ENCODE peak calls at places on chromosome 13, in eight cellular contexts. K is CD14-positive monocyte, A is cardiac fibroblast, V is body of pancreas, Q is neural crest cell, S is H9, W is breast epithelium, D is tibial artery. Y is an unnamed sample.
A peak's percentile ranks its signal among the peaks of the same experiment; 100 is the strongest.

GRCh38 chr13:39600766-39601165 is 2.2 kb downstream of the LHFPL6 start:
- DNase-seq in Q (peak; percentile 23), A (peak; percentile 68), S (peak; percentile 66), V (no peak), W (no peak), D (peak; percentile 54), K (no peak), Y (no peak)

GRCh38 chr13:24217601-24218281 is 57.2 kb downstream of the SPATA13 start:
- DNase-seq in W (no peak), V (peak; percentile 64), S (peak; percentile 53), K (no peak), Q (no peak), A (no peak), D (no peak), Y (no peak)

GRCh38 chr13:93227280-93227905 is 786 bp downstream of the GPC6 start:
- DNase-seq in V (no peak), Q (no peak), K (no peak), S (peak; percentile 57), A (peak; percentile 54), D (no peak), W (no peak), Y (no peak)

GRCh38 chr13:39405596-39405995 is 197.4 kb downstream of the LHFPL6 start:
- DNase-seq in S (no peak), V (no peak), A (no peak), D (no peak), Q (no peak), K (no peak), W (no peak), Y (no peak)

GRCh38 chr13:44498502-44498901 is 77.6 kb downstream of the TSC22D1 start:
- DNase-seq in Q (no peak), W (no peak), V (no peak), D (no peak), S (no peak), K (no peak), A (no peak), Y (no peak)

GRCh38 chr13:113665582-113666323 is 1.3 kb upstream of the GRK1 start:
- DNase-seq in A (no peak), S (no peak), K (peak; percentile 31), Q (peak; percentile 36), D (peak; percentile 9), V (peak; percentile 9), W (peak; percentile 24), Y (peak; percentile 14)

GRCh38 chr13:50123862-50124535 is 108.8 kb downstream of the KCNRG start:
- DNase-seq in W (peak; percentile 67), Q (no peak), S (peak; percentile 88), D (peak; percentile 90), V (peak; percentile 98), K (peak; percentile 96), A (peak; percentile 95), Y (peak; percentile 82)

GRCh38 chr13:21670006-21670882 is 629 bp upstream of the FGF9 start:
- DNase-seq in S (peak; percentile 72), Q (peak; percentile 67), A (peak; percentile 58), W (no peak), D (peak; percentile 52), K (no peak), V (peak; percentile 46), Y (peak; percentile 48)

GRCh38 chr13:30142502-30143211 is 164.7 kb downstream of the KATNAL1 start:
- DNase-seq in K (no peak), W (peak; percentile 65), V (peak; percentile 55), A (peak; percentile 98), Q (no peak), D (no peak), S (peak; percentile 45), Y (no peak)

GRCh38 chr13:84668637-84669036 is 786.4 kb upstream of the SLITRK1 start:
- DNase-seq in A (no peak), D (no peak), Q (no peak), V (no peak), S (no peak), K (no peak), W (no peak), Y (no peak)

GRCh38 chr13:25890671-25891212 is 161.1 kb downstream of the SHISA2 start:
- DNase-seq in D (no peak), K (no peak), A (peak; percentile 17), Q (no peak), W (no peak), S (no peak), V (no peak), Y (no peak)

GRCh38 chr13:67549331-67549730 is 319.2 kb upstream of the PCDH9 start:
- DNase-seq in Q (no peak), K (no peak), W (no peak), A (peak; percentile 64), D (no peak), V (no peak), S (no peak), Y (no peak)

GRCh38 chr13:40940841-40941240 is 78.3 kb downstream of the ELF1 start:
- DNase-seq in V (no peak), W (no peak), Q (no peak), S (no peak), A (peak; percentile 60), K (no peak), D (no peak), Y (no peak)

GRCh38 chr13:107387525-107387924 is 819.6 kb upstream of the ARGLU1 start:
- DNase-seq in W (no peak), D (no peak), A (no peak), V (no peak), Q (no peak), K (no peak), S (no peak), Y (no peak)
- TF ChIP-seq CTCF in W (no peak), D (no peak), A (no peak), V (no peak), Q (no peak), K (no peak), S (no peak), Y (no peak)

DNA sequence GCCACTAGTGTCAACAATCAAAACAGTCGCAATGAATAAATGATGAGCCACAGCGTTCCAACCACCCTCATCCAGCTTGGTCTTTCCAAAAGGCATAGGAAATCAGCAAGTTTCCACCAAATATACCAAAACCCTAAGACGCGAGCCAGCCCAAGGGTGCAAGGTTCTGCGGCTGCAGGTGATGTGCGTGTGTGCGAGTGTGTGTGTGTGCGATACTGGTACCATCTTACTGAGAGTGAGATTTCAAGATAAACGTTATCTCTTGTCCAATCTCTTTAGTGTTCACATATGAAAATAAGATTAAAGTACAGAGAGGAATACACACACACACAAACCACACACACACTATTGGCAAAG is 895 bp upstream of the TRPC4 start:
- DNase-seq in K (no peak), S (no peak), W (no peak), V (no peak), A (no peak), Q (no peak), D (no peak), Y (no peak)
- TF ChIP-seq CTCF in K (no peak), S (peak; percentile 5), W (no peak), V (no peak), A (no peak), Q (no peak), D (no peak), Y (no peak)

GRCh38 chr13:27965343-27965739 is 3.8 kb downstream of the CDX2 start:
- DNase-seq in Q (no peak), S (no peak), K (no peak), A (no peak), V (no peak), W (no peak), D (no peak), Y (no peak)

GRCh38 chr13:27967203-27967735 is 1.8 kb downstream of the CDX2 start:
- DNase-seq in S (no peak), K (no peak), W (no peak), Q (no peak), D (no peak), A (no peak), V (no peak), Y (no peak)

GRCh38 chr13:27967736-27968315 is 1.3 kb downstream of the CDX2 start:
- DNase-seq in K (no peak), Q (no peak), S (peak; percentile 41), V (no peak), A (no peak), W (no peak), D (no peak), Y (no peak)

GRCh38 chr13:27965740-27966640 is 3.1 kb downstream of the CDX2 start:
- DNase-seq in S (peak; percentile 91), V (peak; percentile 37), D (no peak), K (no peak), A (no peak), W (no peak), Q (no peak), Y (no peak)

DNA sequence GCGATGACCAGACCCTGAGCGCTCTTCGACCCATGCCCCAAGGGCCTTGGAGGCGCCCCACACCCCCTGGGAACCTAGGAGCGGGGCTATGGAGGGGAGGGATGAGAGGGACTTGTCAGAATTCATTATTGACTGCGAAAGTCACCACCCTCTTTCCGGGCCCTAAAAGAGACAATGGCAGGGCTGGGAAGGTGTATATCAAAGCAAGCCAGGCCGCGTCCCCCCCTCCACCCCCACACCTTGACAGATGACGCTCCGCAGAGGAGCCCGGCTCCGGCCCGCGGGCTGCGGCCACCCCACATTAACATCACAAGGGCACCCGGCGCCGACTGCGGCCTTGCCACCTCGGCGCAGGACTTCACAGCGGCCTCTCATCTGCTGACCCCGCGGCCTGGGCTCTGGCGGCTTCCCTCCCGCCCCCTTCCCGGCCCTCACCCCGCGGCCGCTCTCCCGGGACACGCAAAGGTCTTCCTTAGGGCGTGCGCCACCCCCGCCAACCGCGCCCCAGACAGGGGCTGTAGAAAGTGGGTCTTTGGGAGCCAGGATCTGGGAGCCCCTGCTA is 2.4 kb downstream of the CDX2 start:
- DNase-seq in V (no peak), W (no peak), S (peak; percentile 90), A (no peak), D (no peak), K (no peak), Q (no peak), Y (no peak)
- TF ChIP-seq CTCF in V (no peak), W (no peak), S (no peak), A (no peak), D (no peak), K (no peak), Q (no peak), Y (no peak)

GRCh38 chr13:33110386-33110712 is 94.1 kb downstream of the KL start:
- DNase-seq in A (no peak), K (no peak), S (no peak), Q (no peak), W (no peak), D (no peak), V (no peak), Y (no peak)

GRCh38 chr13:33108620-33109019 is 92.4 kb downstream of the KL start:
- DNase-seq in Q (no peak), K (no peak), V (no peak), D (no peak), A (peak; percentile 44), S (no peak), W (no peak), Y (no peak)

GRCh38 chr13:33109319-33109718 is 93.1 kb downstream of the KL start:
- DNase-seq in K (no peak), S (no peak), Q (no peak), D (no peak), A (peak; percentile 48), V (no peak), W (no peak), Y (no peak)

GRCh38 chr13:33110713-33111413 is 94.6 kb downstream of the KL start:
- DNase-seq in D (peak; percentile 67), K (no peak), W (no peak), V (no peak), A (peak; percentile 57), S (no peak), Q (no peak), Y (no peak)

DNA sequence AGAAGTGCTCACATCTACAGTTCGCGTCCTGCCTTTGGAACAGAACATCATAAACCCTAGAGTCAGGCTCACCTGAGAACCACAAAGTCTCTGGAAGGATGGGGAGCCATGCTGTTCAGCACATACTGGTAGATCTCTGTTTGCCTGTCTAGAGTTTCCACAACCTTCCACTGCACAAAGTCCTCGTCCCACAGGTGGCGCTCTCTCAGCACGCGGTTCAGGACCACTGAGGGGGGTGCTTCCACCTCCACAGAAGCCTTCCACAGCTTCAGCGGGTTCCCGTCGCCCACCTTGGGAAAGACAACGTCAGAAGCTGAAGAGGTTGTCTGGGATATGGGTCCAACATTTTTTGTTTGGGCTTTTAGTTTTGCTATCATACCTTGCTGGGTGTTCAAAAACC is 93.6 kb downstream of the KL start:
- DNase-seq in S (peak; percentile 52), K (no peak), Q (no peak), D (no peak), A (no peak), W (no peak), V (no peak), Y (no peak)
- TF ChIP-seq CTCF in S (peak; percentile 67), K (no peak), Q (peak; percentile 20), D (no peak), A (peak; percentile 40), W (no peak), V (no peak), Y (no peak)

Y was measured in natural killer cell.